ENCODE peak calls at places on chromosomes 16 and 17, in seven cellular contexts. One of them, this sample, is unnamed.

GRCh38 chr16:88649924-88650748 is 717 bp downstream of the CYBA start:
- DNase-seq in PC-3: no peak
- DNase-seq in mammary epithelial cell: no peak
- DNase-seq in neural progenitor cell: peak
- DNase-seq in fibroblast of lung: no peak
- DNase-seq in endothelial cell of umbilical vein: no peak
- DNase-seq in H1: no peak
- DNase-seq in this sample: no peak

GRCh38 chr16:50253511-50253903 is 12.8 kb upstream of the ADCY7 start:
- DNase-seq in PC-3: no peak
- DNase-seq in mammary epithelial cell: no peak
- DNase-seq in neural progenitor cell: no peak
- DNase-seq in fibroblast of lung: no peak
- DNase-seq in endothelial cell of umbilical vein: no peak
- DNase-seq in H1: no peak
- DNase-seq in this sample: no peak

GRCh38 chr16:58035356-58036170 is 10.0 kb downstream of the MMP15 start:
- DNase-seq in PC-3: no peak
- DNase-seq in mammary epithelial cell: no peak
- DNase-seq in neural progenitor cell: no peak
- DNase-seq in fibroblast of lung: no peak
- DNase-seq in endothelial cell of umbilical vein: no peak
- DNase-seq in H1: no peak
- DNase-seq in this sample: no peak

GRCh38 chr16:47644166-47644565 is 183.0 kb downstream of the PHKB start:
- DNase-seq in PC-3: peak
- DNase-seq in mammary epithelial cell: peak
- DNase-seq in neural progenitor cell: no peak
- DNase-seq in fibroblast of lung: peak
- DNase-seq in endothelial cell of umbilical vein: peak
- DNase-seq in H1: no peak
- DNase-seq in this sample: no peak

GRCh38 chr16:15803608-15804007 is 53.2 kb downstream of the MYH11 start:
- DNase-seq in PC-3: no peak
- DNase-seq in mammary epithelial cell: no peak
- DNase-seq in neural progenitor cell: no peak
- DNase-seq in fibroblast of lung: no peak
- DNase-seq in endothelial cell of umbilical vein: no peak
- DNase-seq in H1: no peak
- DNase-seq in this sample: no peak

GRCh38 chr17:15432807-15433547 is 34.4 kb downstream of the CDRT4 start:
- DNase-seq in PC-3: no peak
- DNase-seq in mammary epithelial cell: no peak
- DNase-seq in neural progenitor cell: no peak
- DNase-seq in fibroblast of lung: peak
- DNase-seq in endothelial cell of umbilical vein: no peak
- DNase-seq in H1: no peak
- DNase-seq in this sample: no peak

GRCh38 chr17:74222399-74222798 is 9.0 kb downstream of the TTYH2 start:
- DNase-seq in PC-3: no peak
- DNase-seq in mammary epithelial cell: no peak
- DNase-seq in neural progenitor cell: no peak
- DNase-seq in fibroblast of lung: no peak
- DNase-seq in endothelial cell of umbilical vein: no peak
- DNase-seq in H1: no peak
- DNase-seq in this sample: no peak

GRCh38 chr17:57537524-57538410 is 207.3 kb downstream of the CCDC182 start:
- DNase-seq in PC-3: no peak
- DNase-seq in mammary epithelial cell: no peak
- DNase-seq in neural progenitor cell: peak
- DNase-seq in fibroblast of lung: no peak
- DNase-seq in endothelial cell of umbilical vein: peak
- DNase-seq in H1: no peak
- DNase-seq in this sample: no peak

GRCh38 chr16:88525663-88525990 is 44.6 kb upstream of the ZC3H18 start:
- DNase-seq in PC-3: no peak
- DNase-seq in mammary epithelial cell: no peak
- DNase-seq in neural progenitor cell: no peak
- DNase-seq in fibroblast of lung: no peak
- DNase-seq in endothelial cell of umbilical vein: no peak
- DNase-seq in H1: no peak
- DNase-seq in this sample: no peak

GRCh38 chr17:34156741-34157589 is 98.1 kb upstream of the CCL2 start:
- DNase-seq in PC-3: no peak
- DNase-seq in mammary epithelial cell: no peak
- DNase-seq in neural progenitor cell: peak
- DNase-seq in fibroblast of lung: no peak
- DNase-seq in endothelial cell of umbilical vein: no peak
- DNase-seq in H1: no peak
- DNase-seq in this sample: no peak

GRCh38 chr16:86215233-86215978 is 294.9 kb upstream of the FOXF1 start:
- DNase-seq in PC-3: no peak
- DNase-seq in mammary epithelial cell: no peak
- DNase-seq in neural progenitor cell: no peak
- DNase-seq in fibroblast of lung: no peak
- DNase-seq in endothelial cell of umbilical vein: no peak
- DNase-seq in H1: no peak
- DNase-seq in this sample: no peak

GRCh38 chr16:8342276-8342675 is 248.0 kb downstream of the TMEM114 start:
- DNase-seq in PC-3: no peak
- DNase-seq in mammary epithelial cell: no peak
- DNase-seq in neural progenitor cell: no peak
- DNase-seq in fibroblast of lung: no peak
- DNase-seq in endothelial cell of umbilical vein: no peak
- DNase-seq in H1: no peak
- DNase-seq in this sample: no peak

GRCh38 chr17:13557077-13557476 is 44.7 kb downstream of the HS3ST3A1 start:
- DNase-seq in PC-3: peak
- DNase-seq in mammary epithelial cell: peak
- DNase-seq in neural progenitor cell: no peak
- DNase-seq in fibroblast of lung: peak
- DNase-seq in endothelial cell of umbilical vein: no peak
- DNase-seq in H1: no peak
- DNase-seq in this sample: no peak

GRCh38 chr16:77443834-77444460 is 9.1 kb upstream of the ADAMTS18 start:
- DNase-seq in PC-3: no peak
- DNase-seq in mammary epithelial cell: no peak
- DNase-seq in neural progenitor cell: no peak
- DNase-seq in fibroblast of lung: no peak
- DNase-seq in endothelial cell of umbilical vein: no peak
- DNase-seq in H1: no peak
- DNase-seq in this sample: no peak

GRCh38 chr17:17682293-17682736 is 1.1 kb downstream of the RAI1 start:
- DNase-seq in PC-3: peak
- DNase-seq in mammary epithelial cell: peak
- DNase-seq in neural progenitor cell: peak
- DNase-seq in fibroblast of lung: no peak
- DNase-seq in endothelial cell of umbilical vein: peak
- DNase-seq in H1: no peak
- DNase-seq in this sample: no peak

GRCh38 chr16:75471723-75472634 is 7.5 kb upstream of the TMEM170A start:
- DNase-seq in PC-3: peak
- DNase-seq in mammary epithelial cell: peak
- DNase-seq in neural progenitor cell: peak
- DNase-seq in fibroblast of lung: peak
- DNase-seq in endothelial cell of umbilical vein: peak
- DNase-seq in H1: no peak
- DNase-seq in this sample: no peak

GRCh38 chr16:85746431-85747227 is 4.3 kb downstream of the C16orf74 start:
- DNase-seq in PC-3: peak
- DNase-seq in mammary epithelial cell: peak
- DNase-seq in neural progenitor cell: no peak
- DNase-seq in fibroblast of lung: peak
- DNase-seq in endothelial cell of umbilical vein: no peak
- DNase-seq in H1: peak
- DNase-seq in this sample: no peak

GRCh38 chr17:73231363-73231762 is 30.3 kb downstream of the CPSF4L start:
- DNase-seq in PC-3: peak
- DNase-seq in mammary epithelial cell: peak
- DNase-seq in neural progenitor cell: no peak
- DNase-seq in fibroblast of lung: peak
- DNase-seq in endothelial cell of umbilical vein: peak
- DNase-seq in H1: no peak
- DNase-seq in this sample: no peak

GRCh38 chr16:82062645-82063058 is 27.6 kb downstream of the HSD17B2 start:
- DNase-seq in PC-3: no peak
- DNase-seq in mammary epithelial cell: peak
- DNase-seq in neural progenitor cell: no peak
- DNase-seq in fibroblast of lung: peak
- DNase-seq in endothelial cell of umbilical vein: no peak
- DNase-seq in H1: no peak
- DNase-seq in this sample: no peak

GRCh38 chr16:81666102-81666501 is 113.0 kb upstream of the PLCG2 start:
- DNase-seq in PC-3: no peak
- DNase-seq in mammary epithelial cell: no peak
- DNase-seq in neural progenitor cell: no peak
- DNase-seq in fibroblast of lung: no peak
- DNase-seq in endothelial cell of umbilical vein: no peak
- DNase-seq in H1: no peak
- DNase-seq in this sample: no peak

GRCh38 chr16:68715471-68715870 is 21.6 kb upstream of the CDH1 start:
- DNase-seq in PC-3: no peak
- DNase-seq in mammary epithelial cell: no peak
- DNase-seq in neural progenitor cell: no peak
- DNase-seq in fibroblast of lung: no peak
- DNase-seq in endothelial cell of umbilical vein: no peak
- DNase-seq in H1: no peak
- DNase-seq in this sample: no peak

GRCh38 chr17:65530985-65531507 is 30.4 kb downstream of the AXIN2 start:
- DNase-seq in PC-3: no peak
- DNase-seq in mammary epithelial cell: no peak
- DNase-seq in neural progenitor cell: peak
- DNase-seq in fibroblast of lung: peak
- DNase-seq in endothelial cell of umbilical vein: no peak
- DNase-seq in H1: no peak
- DNase-seq in this sample: no peak
- H3K9ac ChIP-seq in PC-3: no peak
- H3K9ac ChIP-seq in mammary epithelial cell: no peak
- H3K9ac ChIP-seq in neural progenitor cell: no peak
- H3K9ac ChIP-seq in fibroblast of lung: no peak
- H3K9ac ChIP-seq in endothelial cell of umbilical vein: no peak
- H3K9ac ChIP-seq in H1: no peak
- H3K9ac ChIP-seq in this sample: no peak

GRCh38 chr16:732332-732731 is 5.4 kb downstream of the HAGHL start:
- DNase-seq in PC-3: no peak
- DNase-seq in mammary epithelial cell: no peak
- DNase-seq in neural progenitor cell: no peak
- DNase-seq in fibroblast of lung: no peak
- DNase-seq in endothelial cell of umbilical vein: no peak
- DNase-seq in H1: no peak
- DNase-seq in this sample: no peak

GRCh38 chr16:730666-731509 is 4.0 kb downstream of the HAGHL start:
- DNase-seq in PC-3: no peak
- DNase-seq in mammary epithelial cell: no peak
- DNase-seq in neural progenitor cell: peak
- DNase-seq in fibroblast of lung: no peak
- DNase-seq in endothelial cell of umbilical vein: no peak
- DNase-seq in H1: no peak
- DNase-seq in this sample: no peak

GRCh38 chr16:734208-734980 is 6.4 kb downstream of the CIAO3 start:
- DNase-seq in PC-3: no peak
- DNase-seq in mammary epithelial cell: no peak
- DNase-seq in neural progenitor cell: no peak
- DNase-seq in fibroblast of lung: no peak
- DNase-seq in endothelial cell of umbilical vein: no peak
- DNase-seq in H1: no peak
- DNase-seq in this sample: no peak

GRCh38 chr16:733382-734207 is 6.7 kb downstream of the HAGHL start:
- DNase-seq in PC-3: no peak
- DNase-seq in mammary epithelial cell: no peak
- DNase-seq in neural progenitor cell: peak
- DNase-seq in fibroblast of lung: no peak
- DNase-seq in endothelial cell of umbilical vein: no peak
- DNase-seq in H1: no peak
- DNase-seq in this sample: no peak

DNA sequence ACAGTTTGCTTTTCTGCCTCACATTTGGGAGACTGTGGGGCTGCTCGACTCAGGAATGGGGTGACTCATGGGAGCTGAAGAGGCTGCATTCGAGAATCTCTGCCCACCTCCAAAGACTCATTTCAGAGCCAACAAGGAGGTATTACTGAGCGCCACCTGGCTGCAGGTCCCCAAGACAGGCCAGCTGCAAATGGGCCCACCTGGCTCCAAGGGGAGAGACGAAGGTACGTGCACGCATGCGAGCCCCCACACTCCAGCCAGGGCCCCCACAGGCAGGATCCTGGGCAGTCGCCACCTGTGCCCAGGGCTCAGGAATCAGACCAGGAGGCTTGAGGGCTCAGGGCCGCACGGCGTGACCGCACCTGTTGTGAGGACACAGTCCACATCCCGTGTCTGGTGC is 6.0 kb downstream of the HAGHL start:
- DNase-seq in PC-3: peak
- DNase-seq in mammary epithelial cell: no peak
- DNase-seq in neural progenitor cell: no peak
- DNase-seq in fibroblast of lung: no peak
- DNase-seq in endothelial cell of umbilical vein: no peak
- DNase-seq in H1: no peak
- DNase-seq in this sample: no peak
- TF ChIP-seq CTCF in PC-3: peak
- TF ChIP-seq CTCF in mammary epithelial cell: no peak
- TF ChIP-seq CTCF in neural progenitor cell: no peak
- TF ChIP-seq CTCF in fibroblast of lung: no peak
- TF ChIP-seq CTCF in endothelial cell of umbilical vein: no peak
- TF ChIP-seq CTCF in H1: peak
- TF ChIP-seq CTCF in this sample: no peak

GRCh38 chr17:81394831-81395599 is at the start of gene BAHCC1:
- DNase-seq in PC-3: peak
- DNase-seq in mammary epithelial cell: peak
- DNase-seq in neural progenitor cell: peak
- DNase-seq in fibroblast of lung: peak
- DNase-seq in endothelial cell of umbilical vein: peak
- DNase-seq in H1: peak
- DNase-seq in this sample: peak
- TF ChIP-seq EZH2 in PC-3: no peak
- TF ChIP-seq EZH2 in mammary epithelial cell: no peak
- TF ChIP-seq EZH2 in neural progenitor cell: no peak
- TF ChIP-seq EZH2 in fibroblast of lung: no peak
- TF ChIP-seq EZH2 in endothelial cell of umbilical vein: no peak
- TF ChIP-seq EZH2 in H1: no peak
- TF ChIP-seq EZH2 in this sample: no peak

DNA sequence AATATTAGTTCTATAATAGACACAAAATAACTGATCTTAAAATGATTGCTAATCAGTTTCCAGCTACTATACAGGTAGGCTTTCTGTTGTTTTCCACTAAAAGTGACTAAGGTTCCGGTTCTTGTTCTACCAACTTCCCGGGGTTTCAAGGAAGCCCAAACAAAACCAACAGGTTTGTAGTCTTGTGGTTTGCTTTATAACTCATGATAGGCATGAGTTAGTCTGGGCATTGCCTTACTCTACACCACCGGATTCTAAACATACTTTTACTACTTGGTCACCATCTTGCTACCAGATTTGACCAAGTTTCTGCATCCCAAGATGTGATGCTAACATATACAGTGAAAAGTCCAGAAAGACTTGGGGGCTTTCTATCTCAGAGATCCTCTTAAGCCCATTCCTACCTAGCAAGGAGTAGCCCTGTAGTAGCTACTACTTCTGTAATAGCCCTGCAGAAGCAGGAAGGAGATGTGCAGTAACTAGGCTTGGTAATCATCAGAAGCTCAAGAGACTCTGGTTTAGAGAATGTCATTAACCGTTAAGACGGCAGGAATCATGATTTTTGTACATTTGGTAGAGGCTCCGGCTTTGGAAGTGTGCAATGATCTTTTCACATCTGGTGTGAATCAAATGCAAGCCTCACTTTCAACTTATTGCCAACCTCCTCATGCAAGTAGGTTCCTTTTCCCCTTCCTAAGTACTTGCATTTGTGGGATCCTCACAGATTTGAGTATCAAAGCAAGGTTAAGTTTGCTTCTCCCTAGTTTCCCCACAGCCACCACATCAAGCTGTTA is 1.6 kb downstream of the FAM117A start:
- DNase-seq in PC-3: peak
- DNase-seq in mammary epithelial cell: peak
- DNase-seq in neural progenitor cell: no peak
- DNase-seq in fibroblast of lung: no peak
- DNase-seq in endothelial cell of umbilical vein: no peak
- DNase-seq in H1: no peak
- DNase-seq in this sample: no peak
- H3K9ac ChIP-seq in PC-3: no peak
- H3K9ac ChIP-seq in mammary epithelial cell: no peak
- H3K9ac ChIP-seq in neural progenitor cell: no peak
- H3K9ac ChIP-seq in fibroblast of lung: no peak
- H3K9ac ChIP-seq in endothelial cell of umbilical vein: no peak
- H3K9ac ChIP-seq in H1: no peak
- H3K9ac ChIP-seq in this sample: no peak